ENCODE peak calls at places on chromosomes 3 and 15, in five cellular contexts. H, K, Q, T and E are unnamed samples.

GRCh38 chr3:27354588-27355203 is 14.5 kb downstream of the NEK10 start:
- DNase-seq in H (no peak), K (no peak), Q (peak), T (no peak), E (no peak)

GRCh38 chr15:99732711-99733267 is 448 bp downstream of the LYSMD4 start:
- DNase-seq in H (no peak), K (no peak), Q (peak), T (peak), E (no peak)

GRCh38 chr15:36079021-36079420 is 500.4 kb upstream of the CDIN1 start:
- DNase-seq in H (no peak), K (no peak), Q (no peak), T (no peak), E (no peak)

GRCh38 chr3:37909067-37909911 is 47.6 kb downstream of the CTDSPL start:
- DNase-seq in H (no peak), K (no peak), Q (no peak), T (no peak), E (no peak)

GRCh38 chr3:139710212-139710611 is 32.4 kb upstream of the NMNAT3 start:
- DNase-seq in H (no peak), K (no peak), Q (no peak), T (no peak), E (no peak)

GRCh38 chr3:98733778-98734281 is 29.3 kb upstream of the ST3GAL6 start:
- DNase-seq in H (no peak), K (peak), Q (peak), T (no peak), E (no peak)

GRCh38 chr3:38039101-38039898 is at the start of gene DLEC1:
- DNase-seq in H (peak), K (peak), Q (peak), T (peak), E (peak)

GRCh38 chr3:113270096-113270495 is 58.7 kb downstream of the BOC start:
- DNase-seq in H (no peak), K (no peak), Q (no peak), T (no peak), E (no peak)

GRCh38 chr3:69320867-69321266 is 65.0 kb downstream of the FRMD4B start:
- DNase-seq in H (no peak), K (no peak), Q (no peak), T (peak), E (peak)

GRCh38 chr3:61979645-61980430 is 393.5 kb downstream of the FEZF2 start:
- DNase-seq in H (no peak), K (no peak), Q (no peak), T (no peak), E (peak)

GRCh38 chr3:4099607-4100006 is 203.6 kb upstream of the SETMAR start:
- DNase-seq in H (no peak), K (no peak), Q (no peak), T (no peak), E (no peak)

GRCh38 chr15:69225355-69226027 is 65.1 kb downstream of the GLCE start:
- DNase-seq in H (no peak), K (peak), Q (peak), T (peak), E (peak)

GRCh38 chr3:99862208-99862607 is 44.5 kb downstream of the CMSS1 start:
- DNase-seq in H (no peak), K (peak), Q (no peak), T (no peak), E (peak)

GRCh38 chr3:115227461-115227860 is 80.4 kb upstream of the ZBTB20 start:
- DNase-seq in H (no peak), K (no peak), Q (no peak), T (no peak), E (no peak)

GRCh38 chr3:169659858-169660614 is 3.5 kb downstream of the MECOM start:
- DNase-seq in H (peak), K (no peak), Q (peak), T (no peak), E (no peak)

GRCh38 chr15:99131441-99132023 is 26.7 kb downstream of the SYNM start:
- DNase-seq in H (no peak), K (no peak), Q (no peak), T (no peak), E (no peak)

GRCh38 chr3:88810455-88810854 is 297.0 kb upstream of the EPHA3 start:
- DNase-seq in H (no peak), K (peak), Q (no peak), T (no peak), E (peak)

GRCh38 chr3:43013743-43014155 is 34.6 kb downstream of the GASK1A start:
- DNase-seq in H (no peak), K (no peak), Q (no peak), T (no peak), E (no peak)

GRCh38 chr3:187280644-187281043 is 10.9 kb downstream of the MASP1 start:
- DNase-seq in H (no peak), K (no peak), Q (no peak), T (no peak), E (no peak)

GRCh38 chr3:192906940-192907339 is 10.7 kb downstream of the MB21D2 start:
- DNase-seq in H (no peak), K (no peak), Q (no peak), T (no peak), E (no peak)

GRCh38 chr3:46909535-46910161 is 32.1 kb downstream of the PTH1R start:
- DNase-seq in H (peak), K (peak), Q (peak), T (peak), E (peak)

GRCh38 chr15:68618339-68619302 is 39.8 kb downstream of the CORO2B start:
- DNase-seq in H (no peak), K (peak), Q (no peak), T (no peak), E (peak)

GRCh38 chr3:11736136-11736833 is 92.6 kb upstream of the VGLL4 start:
- DNase-seq in H (no peak), K (no peak), Q (no peak), T (no peak), E (no peak)

GRCh38 chr15:36208868-36209582 is 370.4 kb upstream of the CDIN1 start:
- DNase-seq in H (no peak), K (no peak), Q (no peak), T (no peak), E (no peak)

GRCh38 chr15:96448923-96449322 is 118.4 kb downstream of the NR2F2 start:
- DNase-seq in H (no peak), K (no peak), Q (no peak), T (no peak), E (no peak)

GRCh38 chr3:25380222-25380739 is 47.8 kb upstream of the RARB start:
- DNase-seq in H (no peak), K (no peak), Q (no peak), T (no peak), E (no peak)

GRCh38 chr15:65303687-65304392 is 637 bp upstream of the RNU5B-1 start:
- DNase-seq in H (peak), K (peak), Q (peak), T (peak), E (peak)

GRCh38 chr15:82918607-82919230 is 33.8 kb downstream of the HOMER2 start:
- DNase-seq in H (no peak), K (no peak), Q (no peak), T (no peak), E (no peak)

GRCh38 chr3:13009132-13009945 is 63.9 kb downstream of the IQSEC1 start:
- DNase-seq in H (no peak), K (no peak), Q (no peak), T (peak), E (no peak)

GRCh38 chr3:49901351-49902339 is 2.0 kb downstream of the MST1R start:
- DNase-seq in H (no peak), K (no peak), Q (no peak), T (no peak), E (no peak)

GRCh38 chr3:16060358-16060852 is 114.1 kb upstream of the GALNT15 start:
- DNase-seq in H (peak), K (peak), Q (peak), T (no peak), E (peak)

GRCh38 chr15:75927601-75928000 is 23.9 kb downstream of the FBXO22 start:
- DNase-seq in H (no peak), K (peak), Q (no peak), T (no peak), E (no peak)

GRCh38 chr15:36844453-36845094 is 255.8 kb downstream of the MEIS2 start:
- DNase-seq in H (no peak), K (peak), Q (peak), T (no peak), E (peak)

GRCh38 chr3:127070776-127071175 is 87.9 kb downstream of the PLXNA1 start:
- DNase-seq in H (no peak), K (no peak), Q (no peak), T (no peak), E (no peak)

GRCh38 chr3:88573472-88573871 is 423.7 kb downstream of the C3orf38 start:
- DNase-seq in H (no peak), K (no peak), Q (no peak), T (no peak), E (no peak)

GRCh38 chr3:141739731-141740130 is 1.6 kb downstream of the RNF7 start:
- DNase-seq in H (no peak), K (no peak), Q (no peak), T (no peak), E (no peak)
- H3K27ac ChIP-seq in H (no peak), K (peak), Q (no peak), T (no peak), E (peak)

DNA sequence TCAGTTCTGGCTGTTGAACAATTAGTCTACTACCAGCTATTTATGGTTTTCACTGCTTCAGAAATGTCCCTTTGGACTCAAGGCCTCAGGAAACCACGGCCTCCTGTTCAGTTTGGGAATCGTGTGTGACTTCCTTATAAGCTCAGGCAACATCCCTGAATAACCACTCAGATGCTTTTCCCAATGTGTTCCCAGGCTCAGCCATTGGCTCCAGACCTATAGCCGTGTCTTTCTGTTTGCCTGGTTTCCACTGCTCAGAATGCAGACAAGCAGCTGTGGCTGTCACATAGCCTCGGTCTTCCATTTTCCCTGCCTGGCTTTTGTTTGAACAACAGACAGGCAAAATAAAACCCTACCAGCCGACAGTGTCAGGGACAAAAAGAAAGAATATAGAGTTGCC is 63.2 kb upstream of the ATP2B2 start:
- DNase-seq in H (no peak), K (no peak), Q (no peak), T (no peak), E (no peak)
- H2AFZ ChIP-seq in H (no peak), K (no peak), Q (no peak), T (no peak), E (no peak)

DNA sequence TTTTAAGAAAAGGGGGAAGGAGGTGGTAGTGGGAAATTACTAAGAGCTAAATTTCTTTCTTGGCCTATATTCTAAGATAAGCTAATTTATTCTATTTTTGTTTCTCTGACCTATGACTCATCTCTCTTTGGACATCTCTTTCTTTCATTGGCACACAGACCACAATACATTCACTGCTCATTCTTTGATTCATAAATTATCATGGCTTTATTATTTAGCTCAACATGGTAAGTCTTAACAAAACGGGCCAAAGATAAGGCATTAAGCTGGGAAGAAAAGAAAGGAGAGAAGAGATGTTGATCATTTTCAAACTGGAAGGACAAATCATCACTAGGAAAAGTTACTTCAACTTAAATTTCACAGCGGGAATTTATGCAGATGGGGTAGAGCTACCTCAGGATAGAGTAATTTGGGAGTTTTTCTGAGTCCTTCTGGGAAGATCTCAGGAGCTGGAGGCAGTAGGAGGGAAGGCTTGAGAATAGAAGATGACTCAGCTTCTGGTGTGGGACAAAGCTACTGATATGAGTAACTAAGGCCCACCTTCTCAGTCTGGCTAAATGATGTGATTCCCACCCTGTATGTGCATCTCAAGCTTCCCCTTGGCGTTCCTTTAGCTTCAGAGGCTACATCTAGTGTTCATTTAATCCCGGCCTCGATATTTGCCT is 7.5 kb upstream of the ALCAM start:
- DNase-seq in H (no peak), K (peak), Q (no peak), T (no peak), E (peak)
- H3K27ac ChIP-seq in H (no peak), K (peak), Q (no peak), T (no peak), E (no peak)

DNA sequence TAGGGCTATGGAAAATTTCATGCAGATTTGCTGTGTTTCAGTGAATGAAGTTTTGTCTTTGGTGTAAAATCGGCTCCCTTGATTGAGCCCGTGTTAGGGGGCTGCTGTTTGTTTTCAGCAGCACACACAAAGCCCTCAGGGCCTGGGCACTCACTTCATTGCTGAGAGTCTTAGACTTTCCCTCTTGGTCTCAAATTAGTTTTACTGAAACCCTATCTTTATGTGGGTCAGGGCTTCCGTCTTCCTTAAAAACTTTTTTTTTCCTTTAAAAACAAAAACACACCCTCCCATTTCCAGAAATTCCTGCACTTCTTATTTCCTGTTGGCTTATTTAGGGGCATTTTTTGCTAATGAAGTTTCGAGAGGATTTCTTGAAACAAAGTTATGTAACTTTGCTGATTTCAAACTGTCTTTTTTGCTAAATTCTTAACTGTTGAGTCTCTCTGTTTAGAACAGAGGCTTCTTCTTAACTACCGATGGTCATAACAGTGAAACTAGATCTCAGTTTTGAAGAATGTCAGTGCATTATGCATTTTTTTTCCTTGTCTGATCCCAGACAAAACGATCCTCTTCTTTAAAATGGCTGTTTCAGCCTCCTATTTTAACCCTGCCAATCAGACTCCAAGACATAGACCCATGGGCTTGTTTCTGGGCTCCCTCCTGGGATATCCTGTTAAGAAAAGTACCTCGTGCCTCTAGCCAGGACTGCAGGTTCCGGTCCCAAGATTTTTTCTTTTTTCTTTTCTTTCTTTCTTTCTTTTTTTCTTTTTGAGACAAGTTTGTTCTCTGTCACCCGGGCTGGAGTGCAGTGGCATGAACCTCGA is 23.3 kb downstream of the ANAPC13 start:
- DNase-seq in H (no peak), K (peak), Q (no peak), T (no peak), E (peak)
- H2AFZ ChIP-seq in H (no peak), K (peak), Q (peak), T (no peak), E (no peak)

GRCh38 chr3:133931084-133931483 is 35.4 kb upstream of the RAB6B start:
- DNase-seq in H (peak), K (no peak), Q (no peak), T (no peak), E (no peak)
- H3K27ac ChIP-seq in H (no peak), K (no peak), Q (no peak), T (no peak), E (no peak)

GRCh38 chr3:141050576-141050912 is 603 bp upstream of the SPSB4 start:
- DNase-seq in H (peak), K (no peak), Q (peak), T (no peak), E (no peak)

GRCh38 chr3:141051641-141052569 is 758 bp downstream of the SPSB4 start:
- DNase-seq in H (peak), K (peak), Q (peak), T (no peak), E (peak)

GRCh38 chr3:141055136-141055535 is 4.0 kb downstream of the SPSB4 start:
- DNase-seq in H (no peak), K (no peak), Q (no peak), T (no peak), E (no peak)

GRCh38 chr3:141050913-141051632 is at the start of gene SPSB4:
- DNase-seq in H (peak), K (peak), Q (peak), T (no peak), E (peak)

DNA sequence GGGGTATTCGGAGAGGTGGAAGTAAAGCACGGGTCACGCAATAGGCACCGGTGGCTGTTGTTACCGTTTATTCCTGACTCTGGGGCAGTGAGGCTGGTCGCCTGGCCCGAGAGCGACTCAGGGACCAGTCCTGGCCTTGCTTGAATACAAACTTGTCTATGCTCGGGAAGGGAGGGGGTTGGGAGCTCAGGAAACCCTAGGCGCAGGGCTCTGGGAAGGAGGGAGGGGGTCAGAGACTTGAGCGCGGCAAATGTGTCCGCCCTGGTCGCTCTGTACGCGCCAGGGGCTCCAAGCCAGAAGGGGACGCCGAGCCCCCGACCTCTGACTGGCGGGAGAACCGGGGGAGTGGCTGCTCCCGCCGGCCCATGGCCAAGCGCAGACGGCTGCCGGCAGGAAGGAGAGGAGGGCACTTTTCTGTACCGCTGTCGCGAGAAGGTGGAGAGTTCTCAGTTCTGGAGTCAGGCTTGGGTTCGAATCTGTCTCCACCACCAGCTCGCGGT is 1.5 kb downstream of the SPSB4 start:
- DNase-seq in H (peak), K (no peak), Q (peak), T (no peak), E (no peak)
- H2AFZ ChIP-seq in H (no peak), K (peak), Q (peak), T (no peak), E (no peak)

GRCh38 chr3:134327594-134327975 is 46.7 kb downstream of the AMOTL2 start:
- DNase-seq in H (no peak), K (peak), Q (no peak), T (no peak), E (peak)
- H3K27ac ChIP-seq in H (peak), K (peak), Q (peak), T (no peak), E (peak)

GRCh38 chr3:120172070-120172469 is 77.8 kb upstream of the GSK3B start:
- DNase-seq in H (no peak), K (peak), Q (no peak), T (no peak), E (peak)
- H2AFZ ChIP-seq in H (no peak), K (no peak), Q (no peak), T (no peak), E (no peak)

GRCh38 chr3:20201141-20201540 is 15.1 kb upstream of the SGO1 start:
- DNase-seq in H (no peak), K (no peak), Q (no peak), T (no peak), E (no peak)
- H3K27ac ChIP-seq in H (no peak), K (no peak), Q (no peak), T (no peak), E (no peak)

GRCh38 chr15:38859574-38859973 is 295.0 kb upstream of the RASGRP1 start:
- DNase-seq in H (no peak), K (no peak), Q (no peak), T (no peak), E (no peak)
- H2AFZ ChIP-seq in H (no peak), K (no peak), Q (no peak), T (no peak), E (no peak)